ENCODE peak calls at places on chromosome 21, in seven cellular contexts. L, M, G, Q, I, O and P are unnamed samples.

GRCh38 chr21:46092811-46093667 is 4.9 kb upstream of the COL6A2 start:
- DNase-seq in O (no peak), G (no peak), L (no peak), I (no peak), Q (no peak), M (no peak), P (no peak)

GRCh38 chr21:16535100-16535418 is 805.3 kb downstream of the USP25 start:
- DNase-seq in L (no peak), Q (no peak), G (no peak), I (peak; percentile 96), M (no peak), O (peak; percentile 93), P (peak; percentile 46)

GRCh38 chr21:45295576-45296365 is 8.1 kb upstream of the POFUT2 start:
- DNase-seq in Q (no peak), G (peak; percentile 74), L (no peak), I (no peak), O (peak; percentile 79), M (no peak), P (no peak)

GRCh38 chr21:45405819-45406762 is 1.1 kb downstream of the COL18A1 start:
- DNase-seq in L (no peak), G (peak; percentile 35), O (peak; percentile 68), I (no peak), Q (no peak), M (no peak), P (peak; percentile 77)

GRCh38 chr21:35048706-35049617 is at the start of gene RUNX1:
- DNase-seq in L (no peak), Q (peak; percentile 50), I (peak; percentile 75), M (peak; percentile 83), G (peak; percentile 56), O (peak; percentile 80), P (peak; percentile 95)

GRCh38 chr21:39144191-39144590 is 39.1 kb downstream of the PSMG1 start:
- DNase-seq in I (no peak), O (no peak), L (no peak), Q (no peak), G (no peak), M (no peak), P (no peak)

GRCh38 chr21:46146856-46147255 is 8.5 kb downstream of the FTCD start:
- DNase-seq in L (no peak), M (no peak), O (no peak), Q (no peak), I (no peak), G (no peak), P (no peak)

GRCh38 chr21:21230672-21231071 is 232.5 kb downstream of the NCAM2 start:
- DNase-seq in M (no peak), Q (no peak), I (peak; percentile 40), O (peak; percentile 38), G (no peak), L (no peak), P (no peak)

GRCh38 chr21:21010698-21011097 is 12.5 kb downstream of the NCAM2 start:
- DNase-seq in G (no peak), L (no peak), O (no peak), Q (no peak), M (no peak), I (no peak), P (no peak)

GRCh38 chr21:26833460-26833939 is 11.7 kb downstream of the ADAMTS1 start:
- DNase-seq in Q (no peak), O (peak; percentile 52), M (no peak), G (no peak), L (no peak), I (peak; percentile 33), P (no peak)

GRCh38 chr21:38041493-38041892 is 125.2 kb upstream of the KCNJ6 start:
- DNase-seq in I (no peak), Q (no peak), M (no peak), O (no peak), L (no peak), G (no peak), P (no peak)

GRCh38 chr21:45365608-45366241 is 39.2 kb upstream of the COL18A1 start:
- DNase-seq in Q (no peak), O (peak; percentile 77), L (no peak), I (peak; percentile 87), M (no peak), G (peak; percentile 68), P (peak; percentile 88)

GRCh38 chr21:41489329-41489728 is 18.6 kb downstream of the TMPRSS2 start:
- DNase-seq in I (no peak), O (no peak), Q (no peak), M (no peak), G (no peak), L (no peak), P (no peak)

GRCh38 chr21:41366522-41367151 is 4.8 kb downstream of the MX2 start:
- DNase-seq in O (peak; percentile 81), G (peak; percentile 69), Q (no peak), I (peak; percentile 94), M (no peak), L (peak; percentile 25), P (no peak)

GRCh38 chr21:46393941-46394818 is 64.5 kb upstream of the DIP2A start:
- DNase-seq in G (no peak), O (no peak), L (no peak), I (no peak), Q (no peak), M (no peak), P (no peak)

GRCh38 chr21:32772281-32773047 is 909 bp upstream of the PAXBP1 start:
- DNase-seq in G (no peak), Q (peak; percentile 41), O (peak; percentile 46), L (peak; percentile 43), I (peak; percentile 24), M (peak; percentile 29), P (peak; percentile 24)

GRCh38 chr21:28336299-28336698 is 656.4 kb downstream of the LTN1 start:
- DNase-seq in I (peak; percentile 92), Q (no peak), G (peak; percentile 10), O (peak; percentile 91), M (no peak), L (no peak), P (peak; percentile 39)

GRCh38 chr21:32516729-32517649 is 68.3 kb downstream of the TCP10L start:
- DNase-seq in O (peak; percentile 83), M (no peak), G (peak; percentile 54), Q (no peak), I (peak; percentile 87), L (no peak), P (no peak)

GRCh38 chr21:42663860-42664535 is 10.6 kb downstream of the PDE9A start:
- DNase-seq in Q (no peak), M (no peak), G (no peak), O (no peak), I (no peak), L (no peak), P (no peak)

GRCh38 chr21:38927776-38928175 is 122.0 kb downstream of the ETS2 start:
- DNase-seq in Q (no peak), O (no peak), I (no peak), M (no peak), G (no peak), L (no peak), P (no peak)